ENCODE peak calls at places on chromosomes 1 and 21, in six cellular contexts. One of them, this sample, is unnamed.

GRCh38 chr1:55490556-55490955 is 275.4 kb upstream of the USP24 start:
- DNase-seq in H1: no peak
- DNase-seq in CD8-positive, alpha-beta T cell: no peak
- DNase-seq in mammary epithelial cell: peak
- DNase-seq in fibroblast of lung: peak
- DNase-seq in lower lobe of right lung: no peak
- DNase-seq in this sample: no peak

GRCh38 chr1:236251587-236251986 is 30.2 kb downstream of the ERO1B start:
- DNase-seq in H1: no peak
- DNase-seq in CD8-positive, alpha-beta T cell: no peak
- DNase-seq in mammary epithelial cell: no peak
- DNase-seq in fibroblast of lung: no peak
- DNase-seq in lower lobe of right lung: no peak
- DNase-seq in this sample: no peak

GRCh38 chr1:37323486-37324377 is 150.6 kb upstream of the ZC3H12A start:
- DNase-seq in lower lobe of right lung: no peak
- DNase-seq in H1: peak
- DNase-seq in mammary epithelial cell: peak
- DNase-seq in CD8-positive, alpha-beta T cell: no peak
- DNase-seq in fibroblast of lung: no peak
- DNase-seq in this sample: peak

GRCh38 chr1:116481934-116482333 is 88.9 kb downstream of the CD58 start:
- DNase-seq in fibroblast of lung: no peak
- DNase-seq in lower lobe of right lung: no peak
- DNase-seq in mammary epithelial cell: no peak
- DNase-seq in CD8-positive, alpha-beta T cell: no peak
- DNase-seq in H1: no peak
- DNase-seq in this sample: no peak

GRCh38 chr21:28317177-28317950 is 675.3 kb downstream of the LTN1 start:
- DNase-seq in H1: no peak
- DNase-seq in lower lobe of right lung: no peak
- DNase-seq in CD8-positive, alpha-beta T cell: no peak
- DNase-seq in mammary epithelial cell: no peak
- DNase-seq in fibroblast of lung: no peak
- DNase-seq in this sample: no peak

GRCh38 chr1:163450986-163451385 is 129.2 kb downstream of the NUF2 start:
- DNase-seq in fibroblast of lung: no peak
- DNase-seq in mammary epithelial cell: no peak
- DNase-seq in H1: no peak
- DNase-seq in CD8-positive, alpha-beta T cell: no peak
- DNase-seq in lower lobe of right lung: no peak
- DNase-seq in this sample: no peak

GRCh38 chr21:44529503-44530125 is 10.4 kb downstream of the KRTAP10-1 start:
- DNase-seq in fibroblast of lung: no peak
- DNase-seq in CD8-positive, alpha-beta T cell: no peak
- DNase-seq in mammary epithelial cell: no peak
- DNase-seq in H1: no peak
- DNase-seq in lower lobe of right lung: no peak
- DNase-seq in this sample: no peak

GRCh38 chr21:36717901-36718465 is 19.1 kb downstream of the SIM2 start:
- DNase-seq in fibroblast of lung: no peak
- DNase-seq in CD8-positive, alpha-beta T cell: no peak
- DNase-seq in lower lobe of right lung: no peak
- DNase-seq in mammary epithelial cell: no peak
- DNase-seq in H1: no peak
- DNase-seq in this sample: no peak

GRCh38 chr1:62285984-62286481 is 33.2 kb downstream of the KANK4 start:
- DNase-seq in H1: no peak
- DNase-seq in CD8-positive, alpha-beta T cell: no peak
- DNase-seq in mammary epithelial cell: peak
- DNase-seq in fibroblast of lung: no peak
- DNase-seq in lower lobe of right lung: no peak
- DNase-seq in this sample: no peak

GRCh38 chr1:39952359-39953110 is 2.4 kb upstream of the MFSD2A start:
- DNase-seq in lower lobe of right lung: no peak
- DNase-seq in fibroblast of lung: peak
- DNase-seq in CD8-positive, alpha-beta T cell: no peak
- DNase-seq in H1: no peak
- DNase-seq in mammary epithelial cell: peak
- DNase-seq in this sample: no peak

GRCh38 chr21:36127977-36128376 is 6.9 kb upstream of the CBR3 start:
- DNase-seq in lower lobe of right lung: no peak
- DNase-seq in H1: no peak
- DNase-seq in fibroblast of lung: no peak
- DNase-seq in mammary epithelial cell: no peak
- DNase-seq in CD8-positive, alpha-beta T cell: no peak
- DNase-seq in this sample: no peak

GRCh38 chr1:53543771-53544695 is 84.8 kb downstream of the DMRTB1 start:
- DNase-seq in lower lobe of right lung: peak
- DNase-seq in CD8-positive, alpha-beta T cell: no peak
- DNase-seq in mammary epithelial cell: no peak
- DNase-seq in fibroblast of lung: no peak
- DNase-seq in H1: no peak
- DNase-seq in this sample: no peak

GRCh38 chr1:93446837-93447451 is 974 bp upstream of the FNBP1L start:
- DNase-seq in lower lobe of right lung: no peak
- DNase-seq in CD8-positive, alpha-beta T cell: no peak
- DNase-seq in mammary epithelial cell: peak
- DNase-seq in H1: no peak
- DNase-seq in fibroblast of lung: no peak
- DNase-seq in this sample: peak

GRCh38 chr1:18480315-18481189 is at the start of gene KLHDC7A:
- DNase-seq in lower lobe of right lung: peak
- DNase-seq in mammary epithelial cell: peak
- DNase-seq in H1: peak
- DNase-seq in fibroblast of lung: peak
- DNase-seq in CD8-positive, alpha-beta T cell: no peak
- DNase-seq in this sample: no peak

GRCh38 chr1:229124471-229125198 is 146.3 kb upstream of the RAB4A start:
- DNase-seq in lower lobe of right lung: no peak
- DNase-seq in CD8-positive, alpha-beta T cell: no peak
- DNase-seq in H1: no peak
- DNase-seq in mammary epithelial cell: no peak
- DNase-seq in fibroblast of lung: no peak
- DNase-seq in this sample: no peak

GRCh38 chr1:29584816-29585600 is 348.7 kb downstream of the PTPRU start:
- DNase-seq in H1: no peak
- DNase-seq in fibroblast of lung: peak
- DNase-seq in CD8-positive, alpha-beta T cell: no peak
- DNase-seq in lower lobe of right lung: no peak
- DNase-seq in mammary epithelial cell: no peak
- DNase-seq in this sample: no peak

GRCh38 chr1:8524637-8525157 is 206.8 kb downstream of the SLC45A1 start:
- DNase-seq in mammary epithelial cell: no peak
- DNase-seq in H1: no peak
- DNase-seq in lower lobe of right lung: no peak
- DNase-seq in fibroblast of lung: no peak
- DNase-seq in CD8-positive, alpha-beta T cell: no peak
- DNase-seq in this sample: no peak

GRCh38 chr1:8523641-8524206 is 205.8 kb downstream of the SLC45A1 start:
- DNase-seq in mammary epithelial cell: no peak
- DNase-seq in CD8-positive, alpha-beta T cell: no peak
- DNase-seq in fibroblast of lung: no peak
- DNase-seq in H1: no peak
- DNase-seq in lower lobe of right lung: no peak
- DNase-seq in this sample: no peak

GRCh38 chr1:8529901-8530300 is 212.0 kb downstream of the SLC45A1 start:
- DNase-seq in H1: no peak
- DNase-seq in mammary epithelial cell: no peak
- DNase-seq in CD8-positive, alpha-beta T cell: no peak
- DNase-seq in lower lobe of right lung: no peak
- DNase-seq in fibroblast of lung: no peak
- DNase-seq in this sample: no peak

GRCh38 chr1:8520483-8520966 is 202.6 kb downstream of the SLC45A1 start:
- DNase-seq in mammary epithelial cell: peak
- DNase-seq in lower lobe of right lung: no peak
- DNase-seq in H1: no peak
- DNase-seq in fibroblast of lung: peak
- DNase-seq in CD8-positive, alpha-beta T cell: no peak
- DNase-seq in this sample: no peak

GRCh38 chr1:8525291-8526275 is 207.7 kb downstream of the SLC45A1 start:
- DNase-seq in lower lobe of right lung: peak
- DNase-seq in mammary epithelial cell: peak
- DNase-seq in CD8-positive, alpha-beta T cell: peak
- DNase-seq in fibroblast of lung: peak
- DNase-seq in H1: peak
- DNase-seq in this sample: peak
- TF ChIP-seq CTCF in lower lobe of right lung: no peak
- TF ChIP-seq CTCF in mammary epithelial cell: no peak
- TF ChIP-seq CTCF in CD8-positive, alpha-beta T cell: no peak
- TF ChIP-seq CTCF in fibroblast of lung: no peak
- TF ChIP-seq CTCF in H1: no peak
- TF ChIP-seq CTCF in this sample: no peak

DNA sequence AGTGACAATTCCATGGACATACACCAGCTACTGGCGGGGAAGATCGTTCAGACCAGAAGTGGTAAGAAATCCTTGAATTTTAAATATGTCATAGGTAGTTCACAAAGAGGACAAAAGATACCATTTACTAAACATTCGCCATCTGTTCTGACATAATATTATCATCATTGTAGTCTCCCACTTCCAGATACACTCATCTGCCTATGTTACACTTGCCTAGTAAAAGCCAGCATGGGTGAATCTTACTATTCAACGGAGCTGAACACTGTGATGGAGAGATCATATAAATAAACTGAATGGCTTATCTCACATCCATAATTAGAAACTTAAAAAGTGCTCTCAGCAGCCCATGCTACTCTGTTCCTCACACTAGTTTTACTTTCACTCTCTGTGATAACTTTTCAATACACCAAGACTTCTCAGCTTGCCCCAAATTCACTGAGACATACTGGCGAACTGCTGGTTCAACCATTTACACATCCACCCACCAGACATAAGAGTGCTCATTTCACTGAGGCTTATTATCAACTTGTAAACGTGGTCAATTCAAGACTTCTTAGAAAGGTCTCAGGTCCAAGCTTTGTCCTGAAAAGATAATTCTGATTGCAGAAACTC is 463 bp upstream of the PRRC2C start:
- DNase-seq in fibroblast of lung: no peak
- DNase-seq in CD8-positive, alpha-beta T cell: no peak
- DNase-seq in H1: no peak
- DNase-seq in mammary epithelial cell: no peak
- DNase-seq in lower lobe of right lung: no peak
- DNase-seq in this sample: peak
- TF ChIP-seq CTCF in fibroblast of lung: no peak
- TF ChIP-seq CTCF in CD8-positive, alpha-beta T cell: no peak
- TF ChIP-seq CTCF in H1: no peak
- TF ChIP-seq CTCF in mammary epithelial cell: no peak
- TF ChIP-seq CTCF in lower lobe of right lung: no peak
- TF ChIP-seq CTCF in this sample: no peak

DNA sequence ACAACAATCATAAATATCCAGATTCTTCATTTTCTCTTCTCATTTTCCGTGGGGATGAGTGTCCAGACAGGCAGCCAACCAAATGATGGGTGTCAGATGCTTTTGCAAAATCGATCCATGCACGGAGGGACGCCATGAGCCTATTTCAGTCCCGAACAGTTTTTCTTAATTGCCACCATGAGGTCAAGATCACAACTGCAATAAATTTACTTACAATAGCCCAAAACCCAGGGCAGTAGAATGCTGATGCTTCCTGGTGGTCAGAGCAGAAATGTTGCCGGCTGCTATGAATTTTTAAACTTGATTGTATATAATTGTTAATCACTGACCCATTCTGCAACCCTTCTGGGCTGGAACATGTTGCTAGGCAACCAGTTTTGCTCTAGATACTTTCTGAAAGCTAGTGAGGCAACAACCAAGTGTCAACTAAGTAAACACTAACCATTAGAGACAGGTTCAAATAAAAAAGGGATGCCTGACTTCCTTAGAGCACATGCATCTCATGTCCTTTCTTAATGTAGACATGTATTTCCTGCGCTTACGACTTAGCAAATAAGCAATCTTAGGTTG is 132.6 kb upstream of the TIAM1 start:
- DNase-seq in H1: no peak
- DNase-seq in lower lobe of right lung: no peak
- DNase-seq in mammary epithelial cell: no peak
- DNase-seq in fibroblast of lung: peak
- DNase-seq in CD8-positive, alpha-beta T cell: no peak
- DNase-seq in this sample: no peak
- TF ChIP-seq CTCF in H1: peak
- TF ChIP-seq CTCF in lower lobe of right lung: no peak
- TF ChIP-seq CTCF in mammary epithelial cell: peak
- TF ChIP-seq CTCF in fibroblast of lung: peak
- TF ChIP-seq CTCF in CD8-positive, alpha-beta T cell: no peak
- TF ChIP-seq CTCF in this sample: no peak

DNA sequence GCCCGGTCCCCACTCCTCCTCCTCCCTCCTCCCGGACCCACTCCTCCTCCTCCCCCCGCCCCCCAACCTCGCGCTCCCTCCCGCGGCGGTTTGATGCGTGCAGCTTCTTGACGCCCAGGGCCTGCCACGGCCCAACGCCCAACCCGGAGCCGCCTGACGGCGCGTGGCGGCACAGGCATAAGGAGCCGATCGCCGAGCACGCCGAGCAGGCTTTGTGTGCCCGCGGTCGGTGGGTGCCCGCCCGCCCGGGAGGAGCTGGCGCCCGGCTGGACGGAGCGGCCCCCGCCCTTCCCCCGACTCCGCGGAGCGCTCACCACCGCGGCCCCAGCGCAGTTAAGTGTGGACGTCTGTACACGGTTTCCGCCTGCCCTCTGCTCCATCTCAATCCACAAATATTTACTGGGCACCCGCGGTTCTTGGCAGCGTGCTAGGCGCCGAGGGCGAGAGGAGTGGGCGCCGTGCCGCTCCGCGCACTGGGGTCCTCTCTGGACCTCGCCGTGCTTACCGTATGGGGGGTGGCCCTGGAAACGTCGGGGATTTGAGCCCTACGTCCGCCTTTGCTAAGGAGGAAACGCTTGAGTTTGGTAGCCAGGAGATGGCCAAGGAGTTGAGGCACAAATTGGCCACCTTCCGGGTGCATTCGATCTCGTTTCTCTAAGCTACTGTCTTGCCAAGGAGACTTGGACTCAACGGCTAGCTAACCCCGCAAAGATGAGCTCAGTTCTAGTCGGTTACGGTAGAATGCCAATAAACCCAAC is 428 bp upstream of the HDGF start:
- DNase-seq in mammary epithelial cell: peak
- DNase-seq in CD8-positive, alpha-beta T cell: peak
- DNase-seq in fibroblast of lung: peak
- DNase-seq in H1: peak
- DNase-seq in lower lobe of right lung: peak
- DNase-seq in this sample: peak
- TF ChIP-seq CTCF in mammary epithelial cell: peak
- TF ChIP-seq CTCF in CD8-positive, alpha-beta T cell: no peak
- TF ChIP-seq CTCF in fibroblast of lung: no peak
- TF ChIP-seq CTCF in H1: no peak
- TF ChIP-seq CTCF in lower lobe of right lung: no peak
- TF ChIP-seq CTCF in this sample: no peak

This sample was measured in GM13977.